ENCODE peak calls at places on chromosomes 16 and 17, in four cellular contexts. B, X, V and L are unnamed samples.

GRCh38 chr16:4298761-4299522 is 16.9 kb upstream of the GLIS2 start:
- DNase-seq in B (peak), X (no peak), V (no peak), L (no peak)

GRCh38 chr17:57104461-57105175 is 19.6 kb downstream of the AKAP1 start:
- DNase-seq in B (no peak), X (peak), V (no peak), L (no peak)

GRCh38 chr17:61597606-61598005 is 6.6 kb upstream of the NACA2 start:
- DNase-seq in B (no peak), X (no peak), V (no peak), L (no peak)

GRCh38 chr16:1010815-1011214 is 29.2 kb downstream of the SOX8 start:
- DNase-seq in B (no peak), X (no peak), V (no peak), L (no peak)

GRCh38 chr17:81008140-81008539 is 16.5 kb downstream of the CHMP6 start:
- DNase-seq in B (no peak), X (no peak), V (no peak), L (no peak)

GRCh38 chr16:80788016-80788415 is 16.4 kb downstream of the CDYL2 start:
- DNase-seq in B (no peak), X (no peak), V (no peak), L (no peak)

GRCh38 chr17:42200702-42201101 is 6.4 kb upstream of the GHDC start:
- DNase-seq in B (no peak), X (no peak), V (no peak), L (no peak)

GRCh38 chr17:7673239-7673638 is 14.1 kb downstream of the TP53 start:
- DNase-seq in B (no peak), X (no peak), V (no peak), L (no peak)

GRCh38 chr16:35365675-35366074 is 1906.3 kb downstream of the TP53TG3F start:
- DNase-seq in B (no peak), X (no peak), V (no peak), L (no peak)

GRCh38 chr16:11432856-11433395 is 87.7 kb downstream of the RMI2 start:
- DNase-seq in B (no peak), X (no peak), V (no peak), L (no peak)

GRCh38 chr16:54933281-54934150 is 2.9 kb downstream of the IRX5 start:
- DNase-seq in B (no peak), X (no peak), V (no peak), L (no peak)

GRCh38 chr17:6343191-6343590 is 91.7 kb downstream of the AIPL1 start:
- DNase-seq in B (no peak), X (no peak), V (peak), L (no peak)

GRCh38 chr16:55171241-55171640 is 152.8 kb upstream of the IRX6 start:
- DNase-seq in B (no peak), X (no peak), V (no peak), L (no peak)

GRCh38 chr16:68592466-68593337 is 52.4 kb upstream of the CDH3 start:
- DNase-seq in B (no peak), X (no peak), V (no peak), L (no peak)

GRCh38 chr17:75773121-75773807 is 8.3 kb upstream of the GALK1 start:
- DNase-seq in B (no peak), X (no peak), V (peak), L (no peak)

GRCh38 chr16:4537376-4538066 is 1.1 kb downstream of the CDIP1 start:
- DNase-seq in B (no peak), X (no peak), V (no peak), L (no peak)

GRCh38 chr17:79572136-79572915 is 38.5 kb downstream of the RBFOX3 start:
- DNase-seq in B (no peak), X (no peak), V (no peak), L (no peak)